ENCODE peak calls at places on chromosome 18, in five cellular contexts. E, W, R, N and G are unnamed samples. For H3K4me1, the result is how much of the 10 kb centered on the place peaks cover.

GRCh38 chr18:2857491-2858063 is 10.8 kb downstream of the EMILIN2 start:
- ATAC-seq in N (no peak), W (peak), R (peak), E (peak), G (peak)

GRCh38 chr18:50097702-50098101 is 97.2 kb downstream of the MYO5B start:
- ATAC-seq in N (no peak), W (peak), R (peak), E (peak), G (peak)

GRCh38 chr18:34592961-34593382 is 117.1 kb upstream of the DTNA start:
- ATAC-seq in N (no peak), R (peak), E (peak), W (peak), G (peak)

GRCh38 chr18:12362473-12363174 is 14.4 kb downstream of the AFG3L2 start:
- ATAC-seq in N (no peak), W (peak), R (no peak), E (peak), G (no peak)

GRCh38 chr18:75139226-75139911 is 69.6 kb downstream of the PTGR3 start:
- ATAC-seq in R (no peak), W (no peak), N (peak), E (no peak), G (no peak)

GRCh38 chr18:69649678-69650077 is 249.0 kb downstream of the DOK6 start:
- ATAC-seq in W (no peak), N (no peak), E (no peak), R (no peak), G (no peak)

GRCh38 chr18:24198461-24198860 is 59.6 kb downstream of the CABYR start:
- ATAC-seq in E (peak), N (no peak), R (peak), W (no peak), G (no peak)

GRCh38 chr18:63306819-63307554 is 12.6 kb downstream of the BCL2 start:
- ATAC-seq in N (no peak), W (peak), E (no peak), R (no peak), G (no peak)

GRCh38 chr18:62131305-62131909 is 55.4 kb downstream of the PIGN start:
- ATAC-seq in W (no peak), E (peak), R (peak), N (peak), G (no peak)

GRCh38 chr18:26746284-26747130 is 119.0 kb downstream of the AQP4 start:
- ATAC-seq in R (peak), W (no peak), N (peak), E (no peak), G (no peak)
- H3K27ac ChIP-seq in R (peak), W (peak), N (no peak), E (no peak), G (no peak)

DNA sequence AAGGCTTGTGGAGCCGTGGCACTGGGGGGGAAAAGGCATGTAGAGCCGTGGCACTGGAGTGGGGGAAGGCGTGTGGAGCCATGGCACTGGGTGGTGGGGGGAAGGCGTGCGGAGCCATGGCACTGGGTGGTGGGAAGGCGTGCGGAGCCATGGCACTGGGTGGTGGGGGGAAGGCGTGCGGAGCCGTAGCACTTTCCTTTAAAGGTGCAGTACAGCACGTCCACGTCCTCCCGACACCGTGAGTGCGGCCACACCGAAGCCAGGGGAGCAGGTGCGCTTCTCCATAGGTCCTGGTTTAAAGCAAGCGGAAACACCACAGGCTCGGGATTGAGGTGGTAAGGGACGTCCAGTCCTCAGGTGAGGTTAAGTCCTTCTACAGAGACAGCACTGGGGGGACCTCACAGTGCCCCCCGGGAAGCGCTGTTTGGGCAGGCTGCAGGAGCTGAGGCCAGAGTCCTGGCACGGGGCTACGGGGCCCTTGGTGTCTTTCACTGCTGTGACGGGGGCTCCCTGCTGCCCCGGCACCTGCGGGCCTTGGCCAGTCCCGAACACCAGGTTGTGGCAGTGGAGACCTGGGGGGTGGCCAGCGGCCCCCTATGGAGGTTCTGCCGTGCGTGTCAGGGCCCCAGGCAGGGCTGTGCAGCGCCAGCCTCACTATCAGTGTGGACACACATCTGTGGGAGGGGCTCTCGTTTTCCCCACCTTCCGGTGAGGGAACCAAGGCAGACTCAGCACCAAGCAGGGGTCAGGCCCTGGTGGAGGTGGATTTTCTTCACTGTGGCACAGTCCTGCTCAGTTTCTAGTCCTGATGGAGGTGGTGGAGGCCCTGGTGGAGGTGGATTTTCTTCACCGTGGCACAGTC is 92.9 kb upstream of the CTDP1 start:
- ATAC-seq in W (no peak), R (no peak), E (no peak), N (no peak), G (no peak)
- H3K4me1 ChIP-seq in W (under half), R (under half), E (under half), N (under half), G (under half)

GRCh38 chr18:22168360-22168921 is 948 bp upstream of the GATA6 start:
- ATAC-seq in W (peak), R (peak), N (no peak), E (no peak), G (no peak)

GRCh38 chr18:22167471-22168151 is 1.8 kb upstream of the GATA6 start:
- ATAC-seq in N (no peak), R (peak), W (no peak), E (no peak), G (no peak)

GRCh38 chr18:22170421-22171262 is 1.3 kb downstream of the GATA6 start:
- ATAC-seq in W (no peak), E (peak), N (peak), R (peak), G (peak)

GRCh38 chr18:22169889-22170420 is 566 bp downstream of the GATA6 start:
- ATAC-seq in E (peak), W (no peak), N (peak), R (peak), G (peak)

GRCh38 chr18:22169011-22169888 is at the start of gene GATA6:
- ATAC-seq in W (peak), R (peak), E (peak), N (peak), G (peak)
- H3K27ac ChIP-seq in W (peak), R (peak), E (peak), N (no peak), G (peak)

DNA sequence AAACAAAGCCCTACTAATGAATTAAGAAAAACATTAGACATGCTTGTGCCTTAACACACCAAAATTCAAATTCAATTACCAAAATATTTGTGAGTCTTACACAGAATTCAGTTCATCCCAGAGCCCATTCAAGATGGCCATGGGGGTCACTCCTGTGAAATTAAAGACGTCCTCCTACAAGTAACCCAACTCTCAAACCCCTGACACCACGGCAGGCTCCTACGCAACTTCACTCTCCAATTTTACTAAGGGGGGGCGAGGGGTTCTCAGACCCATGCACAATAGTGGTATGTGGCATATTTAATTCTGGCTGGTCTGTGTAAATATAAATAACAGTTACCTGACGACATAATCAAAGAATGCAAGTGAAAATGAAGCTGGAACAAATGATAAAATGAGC is 5.0 kb downstream of the ZNF516 start:
- ATAC-seq in R (no peak), N (no peak), E (no peak), W (no peak), G (no peak)
- H3K4me1 ChIP-seq in R (under half), N (under half), E (under half), W (under half), G (under half)

DNA sequence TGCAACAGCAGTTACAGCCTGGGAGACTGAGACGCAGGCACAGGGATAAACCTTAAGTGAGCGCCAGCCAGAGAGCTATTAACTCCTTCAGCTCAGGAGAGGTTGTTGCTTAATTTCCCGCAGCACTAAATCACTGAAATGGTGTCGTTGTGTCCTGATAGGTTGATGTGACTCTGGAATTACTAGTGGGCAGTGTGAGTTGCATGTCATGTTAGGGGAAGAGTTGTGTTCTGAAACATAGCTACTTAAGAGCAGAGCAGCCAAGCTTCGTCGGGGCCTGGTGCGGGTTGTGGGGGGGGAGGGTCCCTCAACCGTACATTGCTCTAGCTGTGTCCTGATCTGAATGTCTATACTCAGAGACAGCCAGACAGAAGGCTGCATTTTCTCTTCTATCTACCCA is 225.9 kb downstream of the NAPG start:
- ATAC-seq in N (no peak), R (no peak), E (no peak), W (no peak), G (no peak)
- H3K27ac ChIP-seq in N (no peak), R (no peak), E (no peak), W (no peak), G (no peak)